ENCODE peak calls at places on chromosomes 11 and 22, in seven cellular contexts. A, V, T, U, H, K and F are unnamed samples.

GRCh38 chr11:36115378-36115801 is 171.5 kb downstream of the LDLRAD3 start:
- DNase-seq in A (no peak), V (no peak), T (no peak), U (no peak), H (no peak), K (no peak), F (no peak)

GRCh38 chr11:64714664-64715063 is 8.3 kb downstream of the NRXN2 start:
- DNase-seq in A (no peak), V (no peak), T (no peak), U (no peak), H (no peak), K (no peak), F (no peak)

GRCh38 chr22:27292542-27293298 is 508.8 kb downstream of the MN1 start:
- DNase-seq in A (no peak), V (no peak), T (no peak), U (no peak), H (no peak), K (no peak), F (no peak)

GRCh38 chr22:30325065-30325720 is 1.5 kb downstream of the TBC1D10A start:
- DNase-seq in A (peak), V (peak), T (peak), U (peak), H (peak), K (no peak), F (peak)

GRCh38 chr22:43992331-43992821 is 31.7 kb upstream of the PARVB start:
- DNase-seq in A (no peak), V (no peak), T (no peak), U (peak), H (no peak), K (no peak), F (peak)

GRCh38 chr11:122721964-122722266 is 66.4 kb downstream of the UBASH3B start:
- DNase-seq in A (no peak), V (no peak), T (no peak), U (peak), H (peak), K (no peak), F (peak)

GRCh38 chr11:133491680-133492383 is 40.5 kb downstream of the OPCML start:
- DNase-seq in A (no peak), V (no peak), T (no peak), U (no peak), H (no peak), K (no peak), F (no peak)

GRCh38 chr11:12066056-12066798 is 44.2 kb upstream of the MICAL2 start:
- DNase-seq in A (peak), V (no peak), T (no peak), U (peak), H (peak), K (no peak), F (peak)

GRCh38 chr22:39567135-39567946 is 3.2 kb upstream of the CACNA1I start:
- DNase-seq in A (no peak), V (no peak), T (no peak), U (no peak), H (no peak), K (no peak), F (no peak)

GRCh38 chr11:65053826-65054503 is 4.4 kb downstream of the NAALADL1 start:
- DNase-seq in A (no peak), V (no peak), T (no peak), U (no peak), H (no peak), K (no peak), F (no peak)

GRCh38 chr11:126139541-126140091 is 71.8 kb downstream of the RPUSD4 start:
- DNase-seq in A (no peak), V (no peak), T (no peak), U (peak), H (no peak), K (no peak), F (peak)

GRCh38 chr11:57560146-57560545 is 7.3 kb downstream of the UBE2L6 start:
- DNase-seq in A (no peak), V (no peak), T (no peak), U (no peak), H (no peak), K (no peak), F (no peak)

GRCh38 chr11:131146817-131147490 is 223.5 kb upstream of the NTM start:
- DNase-seq in A (no peak), V (no peak), T (no peak), U (peak), H (peak), K (no peak), F (peak)

GRCh38 chr11:44785856-44786606 is 59.3 kb downstream of the TSPAN18 start:
- DNase-seq in A (no peak), V (no peak), T (no peak), U (no peak), H (no peak), K (no peak), F (no peak)

GRCh38 chr11:19670030-19670761 is 42.4 kb upstream of the NAV2 start:
- DNase-seq in A (peak), V (peak), T (no peak), U (peak), H (peak), K (no peak), F (peak)

GRCh38 chr11:13205446-13205845 is 72.1 kb upstream of the BMAL1 start:
- DNase-seq in A (no peak), V (no peak), T (no peak), U (peak), H (no peak), K (no peak), F (peak)

GRCh38 chr22:40036591-40037225 is 42.0 kb downstream of the FAM83F start:
- DNase-seq in A (no peak), V (peak), T (peak), U (peak), H (peak), K (peak), F (peak)

GRCh38 chr22:25193548-25193947 is 6.1 kb upstream of the CRYBB3 start:
- DNase-seq in A (no peak), V (no peak), T (no peak), U (no peak), H (no peak), K (no peak), F (no peak)

GRCh38 chr11:93849751-93850584 is 450 bp downstream of the VSTM5 start:
- DNase-seq in A (no peak), V (no peak), T (peak), U (no peak), H (peak), K (peak), F (peak)

GRCh38 chr22:29641052-29641780 is 37.8 kb downstream of the NF2 start:
- DNase-seq in A (no peak), V (no peak), T (no peak), U (peak), H (no peak), K (no peak), F (peak)

GRCh38 chr11:14454861-14455632 is 44.6 kb downstream of the COPB1 start:
- DNase-seq in A (no peak), V (no peak), T (no peak), U (peak), H (peak), K (no peak), F (peak)

GRCh38 chr22:39522567-39523300 is 2.4 kb downstream of the ATF4 start:
- DNase-seq in A (no peak), V (no peak), T (peak), U (peak), H (no peak), K (no peak), F (peak)